ENCODE peak calls at places on chromosomes 1 and 21, in five cellular contexts. C is NCI-H2029; S is activated gamma-delta T cell treated with anti-CD3 and anti-CD28 coated beads, Interleukin-2, amount 50 U/mL, for 16 hours; T is H54; F is iPS-NIHi11. L is an unnamed sample.

GRCh38 chr1:182120411-182121258 is 59.1 kb upstream of the ZNF648 start:
- DNase-seq in C (peak), S (no peak), T (no peak), F (no peak), L (no peak)

GRCh38 chr1:11650331-11650991 is 3.8 kb downstream of the FBXO2 start:
- DNase-seq in C (peak), S (peak), T (no peak), F (peak), L (peak)

GRCh38 chr1:218759795-218760194 is 413.9 kb upstream of the LYPLAL1 start:
- DNase-seq in C (no peak), S (no peak), T (no peak), F (no peak), L (no peak)

GRCh38 chr1:25080294-25081209 is 150.5 kb upstream of the RUNX3 start:
- DNase-seq in C (no peak), S (no peak), T (no peak), F (no peak), L (peak)

GRCh38 chr1:70779571-70779970 is 268.0 kb downstream of the PTGER3 start:
- DNase-seq in C (no peak), S (no peak), T (no peak), F (no peak), L (no peak)

GRCh38 chr21:46112731-46113215 is 14.9 kb downstream of the COL6A2 start:
- DNase-seq in C (no peak), S (no peak), T (no peak), F (no peak), L (no peak)

GRCh38 chr1:111733183-111733995 is 5.8 kb downstream of the INKA2 start:
- DNase-seq in C (no peak), S (no peak), T (peak), F (no peak), L (peak)

GRCh38 chr1:3320246-3321152 is 134.0 kb upstream of the ARHGEF16 start:
- DNase-seq in C (no peak), S (no peak), T (no peak), F (no peak), L (no peak)

GRCh38 chr1:109295712-109296415 is 10.9 kb downstream of the MYBPHL start:
- DNase-seq in C (no peak), S (no peak), T (no peak), F (no peak), L (no peak)

GRCh38 chr1:211734791-211735190 is 59.4 kb upstream of the NEK2 start:
- DNase-seq in C (peak), S (no peak), T (no peak), F (no peak), L (no peak)

GRCh38 chr1:224294775-224295174 is 35.2 kb downstream of the NVL start:
- DNase-seq in C (no peak), S (no peak), T (no peak), F (no peak), L (no peak)

GRCh38 chr1:8925406-8925805 is 20.3 kb upstream of the CA6 start:
- DNase-seq in C (peak), S (no peak), T (no peak), F (no peak), L (peak)

GRCh38 chr1:183230403-183230802 is 44.3 kb downstream of the LAMC2 start:
- DNase-seq in C (no peak), S (no peak), T (no peak), F (no peak), L (no peak)

GRCh38 chr1:117710710-117711109 is 104.9 kb downstream of the TENT5C start:
- DNase-seq in C (no peak), S (no peak), T (no peak), F (peak), L (no peak)

GRCh38 chr1:247539214-247539613 is 3.0 kb upstream of the OR2C3 start:
- DNase-seq in C (no peak), S (no peak), T (no peak), F (no peak), L (no peak)

GRCh38 chr1:99764439-99764838 is 2.0 kb downstream of the FRRS1 start:
- DNase-seq in C (no peak), S (no peak), T (no peak), F (no peak), L (no peak)

GRCh38 chr1:226723640-226724532 is 15.2 kb downstream of the ITPKB start:
- DNase-seq in C (no peak), S (no peak), T (peak), F (peak), L (no peak)

GRCh38 chr1:226457307-226457712 is 49.4 kb upstream of the PARP1 start:
- DNase-seq in C (no peak), S (peak), T (no peak), F (peak), L (no peak)

GRCh38 chr1:117686907-117687306 is 81.1 kb downstream of the TENT5C start:
- DNase-seq in C (no peak), S (no peak), T (peak), F (no peak), L (no peak)

GRCh38 chr1:228483789-228484188 is 3.4 kb upstream of the RNF187 start:
- DNase-seq in C (no peak), S (no peak), T (no peak), F (no peak), L (no peak)

GRCh38 chr1:8816831-8817412 is 518 bp downstream of the RERE start:
- DNase-seq in C (no peak), S (peak), T (no peak), F (peak), L (no peak)

GRCh38 chr1:54540891-54541290 is 7.1 kb upstream of the ACOT11 start:
- DNase-seq in C (no peak), S (no peak), T (no peak), F (peak), L (no peak)

GRCh38 chr1:207805841-207806421 is 54.1 kb downstream of the CD46 start:
- DNase-seq in C (no peak), S (no peak), T (peak), F (no peak), L (no peak)

GRCh38 chr21:35593000-35593502 is 467.3 kb downstream of the SETD4 start:
- DNase-seq in C (no peak), S (no peak), T (no peak), F (no peak), L (no peak)

GRCh38 chr1:168097921-168098528 is 38.7 kb downstream of the GPR161 start:
- DNase-seq in C (no peak), S (no peak), T (no peak), F (no peak), L (no peak)

GRCh38 chr1:201459052-201459451 is 9.9 kb downstream of the PHLDA3 start:
- DNase-seq in C (no peak), S (no peak), T (no peak), F (no peak), L (no peak)

GRCh38 chr1:95575291-95575690 is 341.3 kb downstream of the RWDD3 start:
- DNase-seq in C (no peak), S (no peak), T (no peak), F (no peak), L (no peak)

GRCh38 chr1:24074196-24074595 is 37.7 kb downstream of the MYOM3 start:
- DNase-seq in C (no peak), S (no peak), T (no peak), F (no peak), L (no peak)

GRCh38 chr1:94819584-94819944 is 593 bp upstream of the SLC44A3 start:
- DNase-seq in C (no peak), S (no peak), T (no peak), F (no peak), L (no peak)

GRCh38 chr21:43928726-43929125 is 63.7 kb downstream of the AGPAT3 start:
- DNase-seq in C (no peak), S (no peak), T (no peak), F (no peak), L (no peak)

GRCh38 chr1:54290443-54291184 is 90.6 kb downstream of the MRPL37 start:
- DNase-seq in C (no peak), S (no peak), T (no peak), F (no peak), L (no peak)

GRCh38 chr1:168893359-168893791 is 164.4 kb upstream of the DPT start:
- DNase-seq in C (no peak), S (no peak), T (no peak), F (no peak), L (no peak)

GRCh38 chr1:179251675-179252074 is 22.2 kb upstream of the ABL2 start:
- DNase-seq in C (no peak), S (no peak), T (peak), F (peak), L (no peak)

L was measured in AML-193.